ENCODE peak calls at places on chromosome 11, in seven cellular contexts. Y is trophoblast cell, J is MM.1S, G is PC-3, O is astrocyte, W is NT2/D1, K is neuronal stem cell. D is an unnamed sample.

GRCh38 chr11:111378773-111379499 is at the start of gene POU2AF1:
- DNase-seq in K (no peak), G (no peak), Y (no peak), J (peak; percentile 90), W (no peak), O (peak; percentile 59), D (no peak)

GRCh38 chr11:46119352-46120216 is 1.7 kb downstream of the PHF21A start:
- DNase-seq in O (peak; percentile 73), J (peak; percentile 79), K (peak; percentile 61), Y (peak; percentile 68), W (no peak), G (peak; percentile 22), D (peak; percentile 72)

GRCh38 chr11:127996825-127997224 is 590.5 kb downstream of the ETS1 start:
- DNase-seq in K (no peak), J (no peak), G (no peak), O (peak; percentile 57), W (no peak), Y (peak; percentile 15), D (no peak)

GRCh38 chr11:70567680-70568503 is 169.6 kb downstream of the CTTN start:
- DNase-seq in K (no peak), Y (peak; percentile 42), J (no peak), G (no peak), O (peak; percentile 14), W (peak; percentile 52), D (peak; percentile 80)

GRCh38 chr11:75403983-75404658 is 4.8 kb downstream of the RPS3 start:
- DNase-seq in J (no peak), Y (no peak), G (peak; percentile 29), O (no peak), K (no peak), W (no peak), D (no peak)

GRCh38 chr11:104534268-104534667 is 364.0 kb downstream of the CASP12 start:
- DNase-seq in G (peak; percentile 69), K (no peak), O (peak; percentile 70), Y (no peak), J (no peak), W (peak; percentile 5), D (no peak)

GRCh38 chr11:777288-778255 is at the start of gene GATD1:
- DNase-seq in K (peak; percentile 93), Y (peak; percentile 89), W (peak; percentile 85), J (peak; percentile 93), G (peak; percentile 86), O (peak; percentile 53), D (peak; percentile 97)

GRCh38 chr11:119727523-119728081 is 1.4 kb downstream of the NECTIN1 start:
- DNase-seq in Y (no peak), W (no peak), O (no peak), J (peak; percentile 47), K (peak; percentile 88), G (peak; percentile 60), D (peak; percentile 88)

GRCh38 chr11:7442588-7443215 is 42.6 kb upstream of the OLFML1 start:
- DNase-seq in G (peak; percentile 81), Y (peak; percentile 65), J (peak; percentile 74), W (peak; percentile 62), K (peak; percentile 65), O (peak; percentile 2), D (peak; percentile 94)

GRCh38 chr11:35114901-35115687 is 23.9 kb upstream of the CD44 start:
- DNase-seq in W (no peak), J (no peak), G (no peak), O (no peak), Y (no peak), K (no peak), D (no peak)

GRCh38 chr11:92276773-92277172 is 52.2 kb downstream of the FAT3 start:
- DNase-seq in K (no peak), G (peak; percentile 20), O (no peak), W (no peak), J (no peak), Y (no peak), D (no peak)

GRCh38 chr11:27820249-27820648 is 120.0 kb upstream of the BDNF start:
- DNase-seq in J (no peak), W (no peak), K (no peak), O (peak; percentile 18), G (peak; percentile 78), Y (no peak), D (no peak)

GRCh38 chr11:119782673-119783072 is 53.7 kb upstream of the NECTIN1 start:
- DNase-seq in W (no peak), G (no peak), K (no peak), J (peak; percentile 20), Y (no peak), O (peak; percentile 62), D (no peak)

GRCh38 chr11:9663699-9664275 is at the start of gene SWAP70:
- DNase-seq in Y (peak; percentile 90), J (peak; percentile 78), O (peak; percentile 79), K (peak; percentile 80), G (peak; percentile 84), W (peak; percentile 75), D (peak; percentile 99)

GRCh38 chr11:102874842-102875241 is at the start of gene MMP12:
- DNase-seq in K (no peak), J (no peak), Y (no peak), G (no peak), O (no peak), W (no peak), D (no peak)

GRCh38 chr11:9726313-9727022 is 62.6 kb downstream of the SWAP70 start:
- DNase-seq in K (no peak), G (peak; percentile 81), W (no peak), J (peak; percentile 19), Y (no peak), O (peak; percentile 88), D (no peak)

GRCh38 chr11:109853156-109853776 is 239.9 kb upstream of the ZC3H12C start:
- DNase-seq in W (peak; percentile 47), Y (peak; percentile 52), O (peak; percentile 63), G (peak; percentile 88), K (peak; percentile 31), J (peak; percentile 63), D (no peak)

GRCh38 chr11:20443596-20443995 is 56.1 kb downstream of the PRMT3 start:
- DNase-seq in G (peak; percentile 41), W (no peak), J (peak; percentile 17), O (no peak), K (no peak), Y (no peak), D (no peak)

GRCh38 chr11:70048279-70049024 is 29.7 kb upstream of the ANO1 start:
- DNase-seq in O (no peak), K (peak; percentile 30), W (no peak), J (no peak), G (peak; percentile 99), Y (peak; percentile 36), D (peak; percentile 75)

GRCh38 chr11:71458146-71459070 is 5.4 kb downstream of the NADSYN1 start:
- DNase-seq in Y (peak; percentile 91), J (no peak), O (no peak), G (peak; percentile 18), W (no peak), K (no peak), D (no peak)

GRCh38 chr11:94473177-94473799 is 20.4 kb downstream of the MRE11 start:
- DNase-seq in K (no peak), J (peak; percentile 82), Y (no peak), G (no peak), O (peak; percentile 87), W (peak; percentile 27), D (no peak)

GRCh38 chr11:15113381-15113780 is 1.3 kb upstream of the INSC start:
- DNase-seq in K (no peak), G (no peak), O (no peak), Y (no peak), J (peak; percentile 82), W (no peak), D (no peak)

GRCh38 chr11:63508009-63508408 is 2.1 kb downstream of the LGALS12 start:
- DNase-seq in G (peak; percentile 51), Y (no peak), J (peak; percentile 37), W (no peak), K (peak; percentile 20), O (no peak), D (peak; percentile 92)

GRCh38 chr11:134370526-134371435 is 39.0 kb downstream of the GLB1L2 start:
- DNase-seq in J (no peak), W (no peak), G (no peak), Y (no peak), K (no peak), O (no peak), D (no peak)

GRCh38 chr11:126489791-126490190 is 134.3 kb downstream of the ST3GAL4 start:
- DNase-seq in W (no peak), O (peak; percentile 41), K (no peak), G (no peak), J (no peak), Y (no peak), D (peak; percentile 36)

GRCh38 chr11:75468534-75469340 is 35.7 kb upstream of the KLHL35 start:
- DNase-seq in W (no peak), G (no peak), J (no peak), O (peak; percentile 73), Y (no peak), K (no peak), D (no peak)

GRCh38 chr11:95140397-95141030 is 50.9 kb downstream of the ENDOD1 start:
- DNase-seq in G (no peak), Y (no peak), J (no peak), O (peak; percentile 73), W (no peak), K (no peak), D (no peak)

GRCh38 chr11:45022294-45023064 is 71.8 kb upstream of the TP53I11 start:
- DNase-seq in W (no peak), K (no peak), J (no peak), G (peak; percentile 22), Y (peak; percentile 97), O (peak; percentile 73), D (peak; percentile 66)

GRCh38 chr11:125289419-125290088 is 125.0 kb downstream of the PKNOX2 start:
- DNase-seq in K (no peak), O (no peak), J (no peak), W (no peak), Y (peak; percentile 16), G (no peak), D (no peak)

GRCh38 chr11:68892576-68892975 is 11.1 kb downstream of the MRPL21 start:
- DNase-seq in G (no peak), W (no peak), Y (no peak), K (no peak), O (no peak), J (no peak), D (no peak)
- H3K36me3 ChIP-seq in G (peaks cover 57% of the 10 kb centered on the region), W (peaks cover 60% of the 10 kb centered on the region), Y (peaks cover 57% of the 10 kb centered on the region), K (peaks cover 32% of the 10 kb centered on the region), O (peaks cover 21% of the 10 kb centered on the region), J (no peaks in the 10 kb centered on the region), D (peaks cover 52% of the 10 kb centered on the region)

GRCh38 chr11:11141019-11141418 is 212.0 kb downstream of the CSNK2A3 start:
- DNase-seq in G (no peak), J (no peak), Y (no peak), O (no peak), K (no peak), W (no peak), D (no peak)
- H3K9ac ChIP-seq in G (no peak overlapping the region), J (no peak overlapping the region), Y (no peak overlapping the region), O (no peak overlapping the region), K (no peak overlapping the region), W (no peak overlapping the region), D (no peak overlapping the region)

DNA sequence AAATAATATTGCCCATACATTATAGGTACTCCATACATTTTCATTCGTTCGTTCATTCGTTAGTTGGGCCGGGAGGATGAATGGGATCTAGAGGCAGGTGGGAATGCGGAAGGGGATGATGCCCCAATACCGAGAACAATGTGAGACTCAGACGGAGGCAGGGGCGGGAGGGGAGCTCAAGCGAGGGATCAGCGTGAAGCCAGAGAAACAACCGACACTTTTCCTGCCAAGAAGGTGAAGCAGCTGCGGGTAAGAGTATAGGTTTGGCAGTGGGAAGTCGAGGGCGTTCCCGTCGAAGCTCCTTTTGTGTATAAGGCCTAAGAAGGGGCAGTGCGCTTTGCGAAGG is 1.1 kb upstream of the ARHGEF17 start:
- DNase-seq in J (no peak), G (no peak), K (no peak), O (no peak), Y (no peak), W (no peak), D (no peak)
- H3K36me3 ChIP-seq in J (no peaks in the 10 kb centered on the region), G (no peaks in the 10 kb centered on the region), K (peaks cover 6% of the 10 kb centered on the region), O (no peaks in the 10 kb centered on the region), Y (peaks cover 12% of the 10 kb centered on the region), W (peaks cover 21% of the 10 kb centered on the region), D (peaks cover 6% of the 10 kb centered on the region)

GRCh38 chr11:65096926-65097325 is 912 bp downstream of the VPS51 start:
- DNase-seq in J (no peak), W (no peak), O (no peak), Y (no peak), G (no peak), K (no peak), D (no peak)
- H3K9ac ChIP-seq in J (peak overlapping the region; percentile 89), W (peak overlapping the region; percentile 71), O (peak overlapping the region; percentile 89), Y (no peak overlapping the region), G (peak overlapping the region; percentile 88), K (peak overlapping the region; percentile 78), D (peak overlapping the region; percentile 75)